ENCODE peak calls at places on chromosomes 6 and 20, in eight cellular contexts. One of them, this sample, is unnamed.

GRCh38 chr6:52595000-52595795 is 18.3 kb upstream of the TRAM2 start:
- DNase-seq in neural progenitor cell: peak
- DNase-seq in central memory CD4-positive, alpha-beta T cell: no peak
- DNase-seq in AG09319: peak
- DNase-seq in NCI-H2029: no peak
- DNase-seq in activated T-helper 1 cell treated with Interleukin-2 at 50 U/mL for 16 hours: no peak
- DNase-seq in HFFc6: peak
- DNase-seq in coronary artery: peak
- DNase-seq in this sample: peak

GRCh38 chr6:73739097-73739496 is 43.1 kb downstream of the CD109 start:
- DNase-seq in HFFc6: peak
- DNase-seq in activated T-helper 1 cell treated with Interleukin-2 at 50 U/mL for 16 hours: no peak
- DNase-seq in central memory CD4-positive, alpha-beta T cell: peak
- DNase-seq in coronary artery: no peak
- DNase-seq in neural progenitor cell: peak
- DNase-seq in NCI-H2029: peak
- DNase-seq in AG09319: peak
- DNase-seq in this sample: peak

GRCh38 chr6:71588490-71588889 is 297.9 kb upstream of the RIMS1 start:
- DNase-seq in activated T-helper 1 cell treated with Interleukin-2 at 50 U/mL for 16 hours: no peak
- DNase-seq in HFFc6: no peak
- DNase-seq in NCI-H2029: no peak
- DNase-seq in neural progenitor cell: no peak
- DNase-seq in coronary artery: no peak
- DNase-seq in AG09319: no peak
- DNase-seq in central memory CD4-positive, alpha-beta T cell: no peak
- DNase-seq in this sample: peak

GRCh38 chr6:50847890-50848594 is 29.4 kb downstream of the TFAP2B start:
- DNase-seq in neural progenitor cell: no peak
- DNase-seq in AG09319: no peak
- DNase-seq in activated T-helper 1 cell treated with Interleukin-2 at 50 U/mL for 16 hours: no peak
- DNase-seq in coronary artery: no peak
- DNase-seq in NCI-H2029: no peak
- DNase-seq in HFFc6: no peak
- DNase-seq in central memory CD4-positive, alpha-beta T cell: no peak
- DNase-seq in this sample: no peak

GRCh38 chr6:136338486-136338885 is 48.8 kb upstream of the BCLAF1 start:
- DNase-seq in activated T-helper 1 cell treated with Interleukin-2 at 50 U/mL for 16 hours: no peak
- DNase-seq in AG09319: no peak
- DNase-seq in central memory CD4-positive, alpha-beta T cell: no peak
- DNase-seq in neural progenitor cell: no peak
- DNase-seq in coronary artery: no peak
- DNase-seq in NCI-H2029: no peak
- DNase-seq in HFFc6: no peak
- DNase-seq in this sample: peak

GRCh38 chr6:149336529-149336928 is 19.0 kb downstream of the TAB2 start:
- DNase-seq in NCI-H2029: no peak
- DNase-seq in AG09319: no peak
- DNase-seq in HFFc6: no peak
- DNase-seq in activated T-helper 1 cell treated with Interleukin-2 at 50 U/mL for 16 hours: no peak
- DNase-seq in neural progenitor cell: no peak
- DNase-seq in coronary artery: no peak
- DNase-seq in central memory CD4-positive, alpha-beta T cell: no peak
- DNase-seq in this sample: no peak

GRCh38 chr6:127690092-127690491 is 113.1 kb downstream of the C6orf58 start:
- DNase-seq in HFFc6: peak
- DNase-seq in AG09319: peak
- DNase-seq in neural progenitor cell: peak
- DNase-seq in central memory CD4-positive, alpha-beta T cell: no peak
- DNase-seq in NCI-H2029: no peak
- DNase-seq in coronary artery: no peak
- DNase-seq in activated T-helper 1 cell treated with Interleukin-2 at 50 U/mL for 16 hours: no peak
- DNase-seq in this sample: peak

GRCh38 chr20:34850969-34851368 is 21.7 kb downstream of the GGT7 start:
- DNase-seq in activated T-helper 1 cell treated with Interleukin-2 at 50 U/mL for 16 hours: no peak
- DNase-seq in neural progenitor cell: no peak
- DNase-seq in HFFc6: no peak
- DNase-seq in NCI-H2029: no peak
- DNase-seq in coronary artery: no peak
- DNase-seq in central memory CD4-positive, alpha-beta T cell: no peak
- DNase-seq in AG09319: no peak
- DNase-seq in this sample: no peak

GRCh38 chr6:136073216-136073615 is 176.9 kb downstream of the MTFR2 start:
- DNase-seq in activated T-helper 1 cell treated with Interleukin-2 at 50 U/mL for 16 hours: no peak
- DNase-seq in coronary artery: no peak
- DNase-seq in neural progenitor cell: no peak
- DNase-seq in NCI-H2029: no peak
- DNase-seq in HFFc6: no peak
- DNase-seq in central memory CD4-positive, alpha-beta T cell: no peak
- DNase-seq in AG09319: no peak
- DNase-seq in this sample: no peak

GRCh38 chr6:99905209-99906106 is 88.6 kb downstream of the MCHR2 start:
- DNase-seq in activated T-helper 1 cell treated with Interleukin-2 at 50 U/mL for 16 hours: no peak
- DNase-seq in HFFc6: peak
- DNase-seq in NCI-H2029: peak
- DNase-seq in neural progenitor cell: peak
- DNase-seq in coronary artery: no peak
- DNase-seq in central memory CD4-positive, alpha-beta T cell: no peak
- DNase-seq in AG09319: peak
- DNase-seq in this sample: peak

GRCh38 chr20:64119301-64119680 is 11.9 kb upstream of the NPBWR2 start:
- DNase-seq in NCI-H2029: no peak
- DNase-seq in central memory CD4-positive, alpha-beta T cell: no peak
- DNase-seq in HFFc6: no peak
- DNase-seq in activated T-helper 1 cell treated with Interleukin-2 at 50 U/mL for 16 hours: no peak
- DNase-seq in AG09319: no peak
- DNase-seq in neural progenitor cell: no peak
- DNase-seq in coronary artery: no peak
- DNase-seq in this sample: no peak

GRCh38 chr6:167976708-167977107 is 20.8 kb upstream of the KIF25 start:
- DNase-seq in activated T-helper 1 cell treated with Interleukin-2 at 50 U/mL for 16 hours: no peak
- DNase-seq in neural progenitor cell: no peak
- DNase-seq in AG09319: no peak
- DNase-seq in coronary artery: no peak
- DNase-seq in NCI-H2029: no peak
- DNase-seq in HFFc6: no peak
- DNase-seq in central memory CD4-positive, alpha-beta T cell: no peak
- DNase-seq in this sample: no peak

GRCh38 chr6:53359088-53359842 is 10.5 kb upstream of the ELOVL5 start:
- DNase-seq in central memory CD4-positive, alpha-beta T cell: peak
- DNase-seq in coronary artery: peak
- DNase-seq in HFFc6: peak
- DNase-seq in NCI-H2029: peak
- DNase-seq in AG09319: peak
- DNase-seq in neural progenitor cell: peak
- DNase-seq in activated T-helper 1 cell treated with Interleukin-2 at 50 U/mL for 16 hours: peak
- DNase-seq in this sample: peak

GRCh38 chr20:59042151-59042795 is at the start of gene PRELID3B:
- DNase-seq in central memory CD4-positive, alpha-beta T cell: no peak
- DNase-seq in HFFc6: no peak
- DNase-seq in NCI-H2029: no peak
- DNase-seq in activated T-helper 1 cell treated with Interleukin-2 at 50 U/mL for 16 hours: no peak
- DNase-seq in AG09319: no peak
- DNase-seq in neural progenitor cell: peak
- DNase-seq in coronary artery: no peak
- DNase-seq in this sample: peak

GRCh38 chr20:47703748-47704147 is 81.5 kb downstream of the SULF2 start:
- DNase-seq in neural progenitor cell: no peak
- DNase-seq in central memory CD4-positive, alpha-beta T cell: no peak
- DNase-seq in coronary artery: no peak
- DNase-seq in AG09319: no peak
- DNase-seq in activated T-helper 1 cell treated with Interleukin-2 at 50 U/mL for 16 hours: no peak
- DNase-seq in HFFc6: no peak
- DNase-seq in NCI-H2029: no peak
- DNase-seq in this sample: no peak

GRCh38 chr20:23187759-23188158 is 101.6 kb upstream of the CD93 start:
- DNase-seq in coronary artery: peak
- DNase-seq in central memory CD4-positive, alpha-beta T cell: no peak
- DNase-seq in neural progenitor cell: no peak
- DNase-seq in HFFc6: no peak
- DNase-seq in NCI-H2029: no peak
- DNase-seq in activated T-helper 1 cell treated with Interleukin-2 at 50 U/mL for 16 hours: no peak
- DNase-seq in AG09319: no peak
- DNase-seq in this sample: no peak

GRCh38 chr6:74177496-74177895 is 481.5 kb downstream of the CD109 start:
- DNase-seq in HFFc6: no peak
- DNase-seq in neural progenitor cell: no peak
- DNase-seq in central memory CD4-positive, alpha-beta T cell: no peak
- DNase-seq in NCI-H2029: no peak
- DNase-seq in activated T-helper 1 cell treated with Interleukin-2 at 50 U/mL for 16 hours: no peak
- DNase-seq in coronary artery: no peak
- DNase-seq in AG09319: no peak
- DNase-seq in this sample: no peak

GRCh38 chr20:4774209-4774608 is 52.5 kb downstream of the PRND start:
- DNase-seq in neural progenitor cell: no peak
- DNase-seq in HFFc6: no peak
- DNase-seq in coronary artery: no peak
- DNase-seq in activated T-helper 1 cell treated with Interleukin-2 at 50 U/mL for 16 hours: no peak
- DNase-seq in central memory CD4-positive, alpha-beta T cell: no peak
- DNase-seq in AG09319: no peak
- DNase-seq in NCI-H2029: no peak
- DNase-seq in this sample: no peak

GRCh38 chr20:3663031-3663701 is at the start of gene GFRA4:
- DNase-seq in AG09319: no peak
- DNase-seq in central memory CD4-positive, alpha-beta T cell: no peak
- DNase-seq in neural progenitor cell: peak
- DNase-seq in HFFc6: no peak
- DNase-seq in coronary artery: no peak
- DNase-seq in activated T-helper 1 cell treated with Interleukin-2 at 50 U/mL for 16 hours: no peak
- DNase-seq in NCI-H2029: no peak
- DNase-seq in this sample: peak

GRCh38 chr6:304833-305370 is 12.6 kb downstream of the DUSP22 start:
- DNase-seq in central memory CD4-positive, alpha-beta T cell: no peak
- DNase-seq in neural progenitor cell: no peak
- DNase-seq in HFFc6: no peak
- DNase-seq in coronary artery: no peak
- DNase-seq in activated T-helper 1 cell treated with Interleukin-2 at 50 U/mL for 16 hours: no peak
- DNase-seq in NCI-H2029: no peak
- DNase-seq in AG09319: no peak
- DNase-seq in this sample: no peak

GRCh38 chr6:148535976-148536375 is 193.3 kb downstream of the SASH1 start:
- DNase-seq in HFFc6: peak
- DNase-seq in central memory CD4-positive, alpha-beta T cell: no peak
- DNase-seq in neural progenitor cell: no peak
- DNase-seq in NCI-H2029: no peak
- DNase-seq in coronary artery: no peak
- DNase-seq in AG09319: peak
- DNase-seq in activated T-helper 1 cell treated with Interleukin-2 at 50 U/mL for 16 hours: no peak
- DNase-seq in this sample: no peak

This sample was measured in GM23338.